ENCODE peak calls at places on chromosomes 4 and X, in ten cellular contexts. One of them, this sample, is unnamed.

GRCh38 chr4:10075158-10075863 is 41.3 kb downstream of the WDR1 start:
- ATAC-seq in stimulated activated naive CD8-positive, alpha-beta T cell treated with anti-CD3 and anti-CD28 coated beads, Interleukin-15, Interleukin-2, amounts not matched to agents 100 U/mL and 50 U/mL, for 24 hours: no peak
- ATAC-seq in foreskin keratinocyte: no peak
- ATAC-seq in heart left ventricle: no peak
- ATAC-seq in Right ventricle myocardium inferior: no peak
- ATAC-seq in stimulated activated memory B cell treated with anti-CD40 and anti-IgM and Interleukin-4, amounts not matched to agents 10 μg/mL and 1 μg/mL and 100 μg/mL, for 72 hours: no peak
- ATAC-seq in esophagus mucosa: no peak
- ATAC-seq in aorta: no peak
- ATAC-seq in gastroesophageal sphincter: no peak
- ATAC-seq in CD4-positive, CD25-positive, alpha-beta regulatory T cell: no peak
- ATAC-seq in this sample: no peak

GRCh38 chr4:15427715-15428114 is at the start of gene C1QTNF7:
- ATAC-seq in aorta: peak; percentile 82
- ATAC-seq in stimulated activated memory B cell treated with anti-CD40 and anti-IgM and Interleukin-4, amounts not matched to agents 10 μg/mL and 1 μg/mL and 100 μg/mL, for 72 hours: no peak
- ATAC-seq in CD4-positive, CD25-positive, alpha-beta regulatory T cell: no peak
- ATAC-seq in gastroesophageal sphincter: peak; percentile 48
- ATAC-seq in foreskin keratinocyte: no peak
- ATAC-seq in stimulated activated naive CD8-positive, alpha-beta T cell treated with anti-CD3 and anti-CD28 coated beads, Interleukin-15, Interleukin-2, amounts not matched to agents 100 U/mL and 50 U/mL, for 24 hours: no peak
- ATAC-seq in Right ventricle myocardium inferior: peak; percentile 70
- ATAC-seq in heart left ventricle: peak; percentile 42
- ATAC-seq in esophagus mucosa: no peak
- ATAC-seq in this sample: no peak

GRCh38 chr4:144872508-144873293 is 225.3 kb downstream of the ANAPC10 start:
- ATAC-seq in aorta: peak; percentile 72
- ATAC-seq in stimulated activated naive CD8-positive, alpha-beta T cell treated with anti-CD3 and anti-CD28 coated beads, Interleukin-15, Interleukin-2, amounts not matched to agents 100 U/mL and 50 U/mL, for 24 hours: no peak
- ATAC-seq in Right ventricle myocardium inferior: peak; percentile 37
- ATAC-seq in foreskin keratinocyte: no peak
- ATAC-seq in CD4-positive, CD25-positive, alpha-beta regulatory T cell: no peak
- ATAC-seq in heart left ventricle: no peak
- ATAC-seq in esophagus mucosa: no peak
- ATAC-seq in gastroesophageal sphincter: peak; percentile 25
- ATAC-seq in stimulated activated memory B cell treated with anti-CD40 and anti-IgM and Interleukin-4, amounts not matched to agents 10 μg/mL and 1 μg/mL and 100 μg/mL, for 72 hours: no peak
- ATAC-seq in this sample: no peak

GRCh38 chr4:14143892-14144291 is 516.4 kb upstream of the BOD1L1 start:
- ATAC-seq in stimulated activated memory B cell treated with anti-CD40 and anti-IgM and Interleukin-4, amounts not matched to agents 10 μg/mL and 1 μg/mL and 100 μg/mL, for 72 hours: no peak
- ATAC-seq in CD4-positive, CD25-positive, alpha-beta regulatory T cell: no peak
- ATAC-seq in Right ventricle myocardium inferior: no peak
- ATAC-seq in stimulated activated naive CD8-positive, alpha-beta T cell treated with anti-CD3 and anti-CD28 coated beads, Interleukin-15, Interleukin-2, amounts not matched to agents 100 U/mL and 50 U/mL, for 24 hours: no peak
- ATAC-seq in aorta: no peak
- ATAC-seq in esophagus mucosa: no peak
- ATAC-seq in heart left ventricle: no peak
- ATAC-seq in foreskin keratinocyte: no peak
- ATAC-seq in gastroesophageal sphincter: no peak
- ATAC-seq in this sample: no peak

GRCh38 chrX:16610121-16610565 is 39.8 kb upstream of the S100G start:
- ATAC-seq in CD4-positive, CD25-positive, alpha-beta regulatory T cell: no peak
- ATAC-seq in aorta: no peak
- ATAC-seq in Right ventricle myocardium inferior: no peak
- ATAC-seq in esophagus mucosa: no peak
- ATAC-seq in stimulated activated naive CD8-positive, alpha-beta T cell treated with anti-CD3 and anti-CD28 coated beads, Interleukin-15, Interleukin-2, amounts not matched to agents 100 U/mL and 50 U/mL, for 24 hours: no peak
- ATAC-seq in foreskin keratinocyte: peak; percentile 68
- ATAC-seq in heart left ventricle: no peak
- ATAC-seq in gastroesophageal sphincter: no peak
- ATAC-seq in stimulated activated memory B cell treated with anti-CD40 and anti-IgM and Interleukin-4, amounts not matched to agents 10 μg/mL and 1 μg/mL and 100 μg/mL, for 72 hours: no peak
- ATAC-seq in this sample: peak; percentile 81

GRCh38 chr4:121278811-121279368 is 101.9 kb downstream of the QRFPR start:
- ATAC-seq in aorta: no peak
- ATAC-seq in stimulated activated naive CD8-positive, alpha-beta T cell treated with anti-CD3 and anti-CD28 coated beads, Interleukin-15, Interleukin-2, amounts not matched to agents 100 U/mL and 50 U/mL, for 24 hours: peak; percentile 65
- ATAC-seq in stimulated activated memory B cell treated with anti-CD40 and anti-IgM and Interleukin-4, amounts not matched to agents 10 μg/mL and 1 μg/mL and 100 μg/mL, for 72 hours: peak; percentile 65
- ATAC-seq in Right ventricle myocardium inferior: no peak
- ATAC-seq in foreskin keratinocyte: no peak
- ATAC-seq in esophagus mucosa: no peak
- ATAC-seq in heart left ventricle: no peak
- ATAC-seq in gastroesophageal sphincter: no peak
- ATAC-seq in CD4-positive, CD25-positive, alpha-beta regulatory T cell: no peak
- ATAC-seq in this sample: no peak

GRCh38 chr4:93384211-93384610 is 444.3 kb upstream of the ATOH1 start:
- ATAC-seq in stimulated activated memory B cell treated with anti-CD40 and anti-IgM and Interleukin-4, amounts not matched to agents 10 μg/mL and 1 μg/mL and 100 μg/mL, for 72 hours: no peak
- ATAC-seq in foreskin keratinocyte: no peak
- ATAC-seq in esophagus mucosa: no peak
- ATAC-seq in heart left ventricle: no peak
- ATAC-seq in aorta: no peak
- ATAC-seq in CD4-positive, CD25-positive, alpha-beta regulatory T cell: no peak
- ATAC-seq in gastroesophageal sphincter: no peak
- ATAC-seq in Right ventricle myocardium inferior: no peak
- ATAC-seq in stimulated activated naive CD8-positive, alpha-beta T cell treated with anti-CD3 and anti-CD28 coated beads, Interleukin-15, Interleukin-2, amounts not matched to agents 100 U/mL and 50 U/mL, for 24 hours: no peak
- ATAC-seq in this sample: peak; percentile 81

GRCh38 chr4:140861359-140862181 is 105.4 kb upstream of the TBC1D9 start:
- ATAC-seq in heart left ventricle: peak; percentile 68
- ATAC-seq in stimulated activated memory B cell treated with anti-CD40 and anti-IgM and Interleukin-4, amounts not matched to agents 10 μg/mL and 1 μg/mL and 100 μg/mL, for 72 hours: peak; percentile 64
- ATAC-seq in gastroesophageal sphincter: peak; percentile 35
- ATAC-seq in CD4-positive, CD25-positive, alpha-beta regulatory T cell: no peak
- ATAC-seq in esophagus mucosa: peak; percentile 51
- ATAC-seq in foreskin keratinocyte: peak; percentile 11
- ATAC-seq in Right ventricle myocardium inferior: peak; percentile 71
- ATAC-seq in aorta: peak; percentile 86
- ATAC-seq in stimulated activated naive CD8-positive, alpha-beta T cell treated with anti-CD3 and anti-CD28 coated beads, Interleukin-15, Interleukin-2, amounts not matched to agents 100 U/mL and 50 U/mL, for 24 hours: no peak
- ATAC-seq in this sample: peak; percentile 88

GRCh38 chrX:70476934-70477733 is 32.5 kb downstream of the DLG3 start:
- ATAC-seq in foreskin keratinocyte: peak; percentile 78
- ATAC-seq in gastroesophageal sphincter: peak; percentile 70
- ATAC-seq in stimulated activated memory B cell treated with anti-CD40 and anti-IgM and Interleukin-4, amounts not matched to agents 10 μg/mL and 1 μg/mL and 100 μg/mL, for 72 hours: no peak
- ATAC-seq in stimulated activated naive CD8-positive, alpha-beta T cell treated with anti-CD3 and anti-CD28 coated beads, Interleukin-15, Interleukin-2, amounts not matched to agents 100 U/mL and 50 U/mL, for 24 hours: no peak
- ATAC-seq in CD4-positive, CD25-positive, alpha-beta regulatory T cell: no peak
- ATAC-seq in heart left ventricle: peak; percentile 38
- ATAC-seq in aorta: peak; percentile 60
- ATAC-seq in esophagus mucosa: peak; percentile 74
- ATAC-seq in Right ventricle myocardium inferior: no peak
- ATAC-seq in this sample: peak; percentile 76

GRCh38 chrX:103276581-103277002 is at the start of gene TCEAL5:
- ATAC-seq in heart left ventricle: no peak
- ATAC-seq in gastroesophageal sphincter: peak; percentile 26
- ATAC-seq in stimulated activated memory B cell treated with anti-CD40 and anti-IgM and Interleukin-4, amounts not matched to agents 10 μg/mL and 1 μg/mL and 100 μg/mL, for 72 hours: no peak
- ATAC-seq in esophagus mucosa: no peak
- ATAC-seq in Right ventricle myocardium inferior: no peak
- ATAC-seq in foreskin keratinocyte: no peak
- ATAC-seq in aorta: peak; percentile 54
- ATAC-seq in stimulated activated naive CD8-positive, alpha-beta T cell treated with anti-CD3 and anti-CD28 coated beads, Interleukin-15, Interleukin-2, amounts not matched to agents 100 U/mL and 50 U/mL, for 24 hours: no peak
- ATAC-seq in CD4-positive, CD25-positive, alpha-beta regulatory T cell: no peak
- ATAC-seq in this sample: peak; percentile 55

GRCh38 chrX:18941896-18942295 is 42.0 kb downstream of the PHKA2 start:
- ATAC-seq in esophagus mucosa: no peak
- ATAC-seq in stimulated activated memory B cell treated with anti-CD40 and anti-IgM and Interleukin-4, amounts not matched to agents 10 μg/mL and 1 μg/mL and 100 μg/mL, for 72 hours: no peak
- ATAC-seq in aorta: no peak
- ATAC-seq in foreskin keratinocyte: no peak
- ATAC-seq in heart left ventricle: no peak
- ATAC-seq in CD4-positive, CD25-positive, alpha-beta regulatory T cell: no peak
- ATAC-seq in Right ventricle myocardium inferior: no peak
- ATAC-seq in stimulated activated naive CD8-positive, alpha-beta T cell treated with anti-CD3 and anti-CD28 coated beads, Interleukin-15, Interleukin-2, amounts not matched to agents 100 U/mL and 50 U/mL, for 24 hours: no peak
- ATAC-seq in gastroesophageal sphincter: no peak
- ATAC-seq in this sample: no peak

GRCh38 chr4:145438298-145438697 is 43.4 kb upstream of the SMAD1 start:
- ATAC-seq in stimulated activated naive CD8-positive, alpha-beta T cell treated with anti-CD3 and anti-CD28 coated beads, Interleukin-15, Interleukin-2, amounts not matched to agents 100 U/mL and 50 U/mL, for 24 hours: no peak
- ATAC-seq in CD4-positive, CD25-positive, alpha-beta regulatory T cell: no peak
- ATAC-seq in Right ventricle myocardium inferior: no peak
- ATAC-seq in esophagus mucosa: no peak
- ATAC-seq in heart left ventricle: peak; percentile 41
- ATAC-seq in stimulated activated memory B cell treated with anti-CD40 and anti-IgM and Interleukin-4, amounts not matched to agents 10 μg/mL and 1 μg/mL and 100 μg/mL, for 72 hours: no peak
- ATAC-seq in gastroesophageal sphincter: no peak
- ATAC-seq in foreskin keratinocyte: no peak
- ATAC-seq in aorta: no peak
- ATAC-seq in this sample: no peak

GRCh38 chr4:139274790-139275189 is 5.2 kb downstream of the MGARP start:
- ATAC-seq in heart left ventricle: no peak
- ATAC-seq in aorta: no peak
- ATAC-seq in stimulated activated memory B cell treated with anti-CD40 and anti-IgM and Interleukin-4, amounts not matched to agents 10 μg/mL and 1 μg/mL and 100 μg/mL, for 72 hours: no peak
- ATAC-seq in Right ventricle myocardium inferior: no peak
- ATAC-seq in gastroesophageal sphincter: no peak
- ATAC-seq in esophagus mucosa: no peak
- ATAC-seq in foreskin keratinocyte: no peak
- ATAC-seq in stimulated activated naive CD8-positive, alpha-beta T cell treated with anti-CD3 and anti-CD28 coated beads, Interleukin-15, Interleukin-2, amounts not matched to agents 100 U/mL and 50 U/mL, for 24 hours: no peak
- ATAC-seq in CD4-positive, CD25-positive, alpha-beta regulatory T cell: no peak
- ATAC-seq in this sample: no peak

GRCh38 chrX:154596290-154596929 is 11.5 kb downstream of the CTAG1A start:
- ATAC-seq in aorta: no peak
- ATAC-seq in gastroesophageal sphincter: no peak
- ATAC-seq in stimulated activated memory B cell treated with anti-CD40 and anti-IgM and Interleukin-4, amounts not matched to agents 10 μg/mL and 1 μg/mL and 100 μg/mL, for 72 hours: no peak
- ATAC-seq in stimulated activated naive CD8-positive, alpha-beta T cell treated with anti-CD3 and anti-CD28 coated beads, Interleukin-15, Interleukin-2, amounts not matched to agents 100 U/mL and 50 U/mL, for 24 hours: no peak
- ATAC-seq in Right ventricle myocardium inferior: no peak
- ATAC-seq in heart left ventricle: no peak
- ATAC-seq in CD4-positive, CD25-positive, alpha-beta regulatory T cell: no peak
- ATAC-seq in foreskin keratinocyte: peak; percentile 83
- ATAC-seq in esophagus mucosa: peak; percentile 37
- ATAC-seq in this sample: no peak

GRCh38 chrX:24672701-24673190 is 21.0 kb upstream of the POLA1 start:
- ATAC-seq in stimulated activated memory B cell treated with anti-CD40 and anti-IgM and Interleukin-4, amounts not matched to agents 10 μg/mL and 1 μg/mL and 100 μg/mL, for 72 hours: no peak
- ATAC-seq in aorta: no peak
- ATAC-seq in CD4-positive, CD25-positive, alpha-beta regulatory T cell: no peak
- ATAC-seq in esophagus mucosa: no peak
- ATAC-seq in stimulated activated naive CD8-positive, alpha-beta T cell treated with anti-CD3 and anti-CD28 coated beads, Interleukin-15, Interleukin-2, amounts not matched to agents 100 U/mL and 50 U/mL, for 24 hours: no peak
- ATAC-seq in Right ventricle myocardium inferior: no peak
- ATAC-seq in foreskin keratinocyte: no peak
- ATAC-seq in gastroesophageal sphincter: no peak
- ATAC-seq in heart left ventricle: no peak
- ATAC-seq in this sample: no peak

GRCh38 chr4:109185951-109186350 is 116.5 kb downstream of the COL25A1 start:
- ATAC-seq in heart left ventricle: no peak
- ATAC-seq in aorta: no peak
- ATAC-seq in esophagus mucosa: no peak
- ATAC-seq in Right ventricle myocardium inferior: no peak
- ATAC-seq in stimulated activated naive CD8-positive, alpha-beta T cell treated with anti-CD3 and anti-CD28 coated beads, Interleukin-15, Interleukin-2, amounts not matched to agents 100 U/mL and 50 U/mL, for 24 hours: no peak
- ATAC-seq in foreskin keratinocyte: no peak
- ATAC-seq in CD4-positive, CD25-positive, alpha-beta regulatory T cell: no peak
- ATAC-seq in gastroesophageal sphincter: no peak
- ATAC-seq in stimulated activated memory B cell treated with anti-CD40 and anti-IgM and Interleukin-4, amounts not matched to agents 10 μg/mL and 1 μg/mL and 100 μg/mL, for 72 hours: no peak
- ATAC-seq in this sample: no peak

GRCh38 chr4:4974727-4975126 is 44.5 kb downstream of the CYTL1 start:
- ATAC-seq in foreskin keratinocyte: no peak
- ATAC-seq in CD4-positive, CD25-positive, alpha-beta regulatory T cell: no peak
- ATAC-seq in aorta: no peak
- ATAC-seq in esophagus mucosa: no peak
- ATAC-seq in stimulated activated naive CD8-positive, alpha-beta T cell treated with anti-CD3 and anti-CD28 coated beads, Interleukin-15, Interleukin-2, amounts not matched to agents 100 U/mL and 50 U/mL, for 24 hours: no peak
- ATAC-seq in stimulated activated memory B cell treated with anti-CD40 and anti-IgM and Interleukin-4, amounts not matched to agents 10 μg/mL and 1 μg/mL and 100 μg/mL, for 72 hours: no peak
- ATAC-seq in Right ventricle myocardium inferior: no peak
- ATAC-seq in heart left ventricle: no peak
- ATAC-seq in gastroesophageal sphincter: no peak
- ATAC-seq in this sample: no peak

GRCh38 chrX:24607616-24608015 is 39.5 kb downstream of the PCYT1B start:
- ATAC-seq in aorta: no peak
- ATAC-seq in gastroesophageal sphincter: no peak
- ATAC-seq in heart left ventricle: no peak
- ATAC-seq in CD4-positive, CD25-positive, alpha-beta regulatory T cell: no peak
- ATAC-seq in stimulated activated memory B cell treated with anti-CD40 and anti-IgM and Interleukin-4, amounts not matched to agents 10 μg/mL and 1 μg/mL and 100 μg/mL, for 72 hours: no peak
- ATAC-seq in Right ventricle myocardium inferior: no peak
- ATAC-seq in esophagus mucosa: no peak
- ATAC-seq in stimulated activated naive CD8-positive, alpha-beta T cell treated with anti-CD3 and anti-CD28 coated beads, Interleukin-15, Interleukin-2, amounts not matched to agents 100 U/mL and 50 U/mL, for 24 hours: no peak
- ATAC-seq in foreskin keratinocyte: no peak
- ATAC-seq in this sample: no peak

GRCh38 chr4:16024009-16024408 is 59.8 kb downstream of the PROM1 start:
- ATAC-seq in CD4-positive, CD25-positive, alpha-beta regulatory T cell: no peak
- ATAC-seq in foreskin keratinocyte: peak; percentile 47
- ATAC-seq in gastroesophageal sphincter: no peak
- ATAC-seq in aorta: no peak
- ATAC-seq in heart left ventricle: no peak
- ATAC-seq in Right ventricle myocardium inferior: no peak
- ATAC-seq in stimulated activated memory B cell treated with anti-CD40 and anti-IgM and Interleukin-4, amounts not matched to agents 10 μg/mL and 1 μg/mL and 100 μg/mL, for 72 hours: no peak
- ATAC-seq in stimulated activated naive CD8-positive, alpha-beta T cell treated with anti-CD3 and anti-CD28 coated beads, Interleukin-15, Interleukin-2, amounts not matched to agents 100 U/mL and 50 U/mL, for 24 hours: peak; percentile 32
- ATAC-seq in esophagus mucosa: no peak
- ATAC-seq in this sample: no peak

GRCh38 chr4:100063355-100063754 is 113.3 kb upstream of the H2AZ1 start:
- ATAC-seq in CD4-positive, CD25-positive, alpha-beta regulatory T cell: no peak
- ATAC-seq in foreskin keratinocyte: no peak
- ATAC-seq in stimulated activated naive CD8-positive, alpha-beta T cell treated with anti-CD3 and anti-CD28 coated beads, Interleukin-15, Interleukin-2, amounts not matched to agents 100 U/mL and 50 U/mL, for 24 hours: no peak
- ATAC-seq in gastroesophageal sphincter: no peak
- ATAC-seq in stimulated activated memory B cell treated with anti-CD40 and anti-IgM and Interleukin-4, amounts not matched to agents 10 μg/mL and 1 μg/mL and 100 μg/mL, for 72 hours: no peak
- ATAC-seq in Right ventricle myocardium inferior: no peak
- ATAC-seq in esophagus mucosa: no peak
- ATAC-seq in aorta: no peak
- ATAC-seq in heart left ventricle: no peak
- ATAC-seq in this sample: peak; percentile 43

GRCh38 chrX:118497180-118497814 is 1.7 kb downstream of the DOCK11 start:
- ATAC-seq in heart left ventricle: no peak
- ATAC-seq in esophagus mucosa: no peak
- ATAC-seq in gastroesophageal sphincter: no peak
- ATAC-seq in stimulated activated memory B cell treated with anti-CD40 and anti-IgM and Interleukin-4, amounts not matched to agents 10 μg/mL and 1 μg/mL and 100 μg/mL, for 72 hours: no peak
- ATAC-seq in CD4-positive, CD25-positive, alpha-beta regulatory T cell: peak; percentile 32
- ATAC-seq in Right ventricle myocardium inferior: no peak
- ATAC-seq in foreskin keratinocyte: no peak
- ATAC-seq in aorta: no peak
- ATAC-seq in stimulated activated naive CD8-positive, alpha-beta T cell treated with anti-CD3 and anti-CD28 coated beads, Interleukin-15, Interleukin-2, amounts not matched to agents 100 U/mL and 50 U/mL, for 24 hours: no peak
- ATAC-seq in this sample: no peak

GRCh38 chr4:142581891-142582290 is 264.2 kb downstream of the INPP4B start:
- ATAC-seq in gastroesophageal sphincter: no peak
- ATAC-seq in foreskin keratinocyte: no peak
- ATAC-seq in stimulated activated memory B cell treated with anti-CD40 and anti-IgM and Interleukin-4, amounts not matched to agents 10 μg/mL and 1 μg/mL and 100 μg/mL, for 72 hours: no peak
- ATAC-seq in CD4-positive, CD25-positive, alpha-beta regulatory T cell: no peak
- ATAC-seq in stimulated activated naive CD8-positive, alpha-beta T cell treated with anti-CD3 and anti-CD28 coated beads, Interleukin-15, Interleukin-2, amounts not matched to agents 100 U/mL and 50 U/mL, for 24 hours: no peak
- ATAC-seq in heart left ventricle: no peak
- ATAC-seq in aorta: no peak
- ATAC-seq in esophagus mucosa: no peak
- ATAC-seq in Right ventricle myocardium inferior: no peak
- ATAC-seq in this sample: no peak

GRCh38 chr4:3493720-3494492 is 30.8 kb downstream of the DOK7 start:
- ATAC-seq in stimulated activated naive CD8-positive, alpha-beta T cell treated with anti-CD3 and anti-CD28 coated beads, Interleukin-15, Interleukin-2, amounts not matched to agents 100 U/mL and 50 U/mL, for 24 hours: no peak
- ATAC-seq in foreskin keratinocyte: no peak
- ATAC-seq in heart left ventricle: no peak
- ATAC-seq in aorta: no peak
- ATAC-seq in Right ventricle myocardium inferior: peak; percentile 2
- ATAC-seq in esophagus mucosa: peak; percentile 4
- ATAC-seq in gastroesophageal sphincter: peak; percentile 16
- ATAC-seq in CD4-positive, CD25-positive, alpha-beta regulatory T cell: no peak
- ATAC-seq in stimulated activated memory B cell treated with anti-CD40 and anti-IgM and Interleukin-4, amounts not matched to agents 10 μg/mL and 1 μg/mL and 100 μg/mL, for 72 hours: no peak
- ATAC-seq in this sample: no peak

GRCh38 chrX:14934423-14934822 is 61.2 kb downstream of the MOSPD2 start:
- ATAC-seq in stimulated activated memory B cell treated with anti-CD40 and anti-IgM and Interleukin-4, amounts not matched to agents 10 μg/mL and 1 μg/mL and 100 μg/mL, for 72 hours: no peak
- ATAC-seq in aorta: no peak
- ATAC-seq in Right ventricle myocardium inferior: peak; percentile 16
- ATAC-seq in gastroesophageal sphincter: no peak
- ATAC-seq in CD4-positive, CD25-positive, alpha-beta regulatory T cell: no peak
- ATAC-seq in esophagus mucosa: no peak
- ATAC-seq in stimulated activated naive CD8-positive, alpha-beta T cell treated with anti-CD3 and anti-CD28 coated beads, Interleukin-15, Interleukin-2, amounts not matched to agents 100 U/mL and 50 U/mL, for 24 hours: no peak
- ATAC-seq in foreskin keratinocyte: no peak
- ATAC-seq in heart left ventricle: peak; percentile 41
- ATAC-seq in this sample: no peak

GRCh38 chr4:143253156-143253555 is 68.4 kb downstream of the USP38 start:
- ATAC-seq in foreskin keratinocyte: peak; percentile 24
- ATAC-seq in aorta: no peak
- ATAC-seq in stimulated activated naive CD8-positive, alpha-beta T cell treated with anti-CD3 and anti-CD28 coated beads, Interleukin-15, Interleukin-2, amounts not matched to agents 100 U/mL and 50 U/mL, for 24 hours: no peak
- ATAC-seq in Right ventricle myocardium inferior: no peak
- ATAC-seq in gastroesophageal sphincter: no peak
- ATAC-seq in esophagus mucosa: no peak
- ATAC-seq in heart left ventricle: no peak
- ATAC-seq in stimulated activated memory B cell treated with anti-CD40 and anti-IgM and Interleukin-4, amounts not matched to agents 10 μg/mL and 1 μg/mL and 100 μg/mL, for 72 hours: no peak
- ATAC-seq in CD4-positive, CD25-positive, alpha-beta regulatory T cell: no peak
- ATAC-seq in this sample: no peak

GRCh38 chrX:134603806-134604700 is 54.2 kb downstream of the PLAC1 start:
- ATAC-seq in CD4-positive, CD25-positive, alpha-beta regulatory T cell: no peak
- ATAC-seq in Right ventricle myocardium inferior: peak; percentile 77
- ATAC-seq in esophagus mucosa: no peak
- ATAC-seq in aorta: peak; percentile 69
- ATAC-seq in stimulated activated memory B cell treated with anti-CD40 and anti-IgM and Interleukin-4, amounts not matched to agents 10 μg/mL and 1 μg/mL and 100 μg/mL, for 72 hours: no peak
- ATAC-seq in foreskin keratinocyte: peak; percentile 86
- ATAC-seq in gastroesophageal sphincter: peak; percentile 83
- ATAC-seq in heart left ventricle: no peak
- ATAC-seq in stimulated activated naive CD8-positive, alpha-beta T cell treated with anti-CD3 and anti-CD28 coated beads, Interleukin-15, Interleukin-2, amounts not matched to agents 100 U/mL and 50 U/mL, for 24 hours: no peak
- ATAC-seq in this sample: peak; percentile 95

GRCh38 chr4:100569196-100569595 is 51.4 kb upstream of the EMCN start:
- ATAC-seq in esophagus mucosa: no peak
- ATAC-seq in heart left ventricle: no peak
- ATAC-seq in stimulated activated memory B cell treated with anti-CD40 and anti-IgM and Interleukin-4, amounts not matched to agents 10 μg/mL and 1 μg/mL and 100 μg/mL, for 72 hours: no peak
- ATAC-seq in gastroesophageal sphincter: no peak
- ATAC-seq in aorta: no peak
- ATAC-seq in stimulated activated naive CD8-positive, alpha-beta T cell treated with anti-CD3 and anti-CD28 coated beads, Interleukin-15, Interleukin-2, amounts not matched to agents 100 U/mL and 50 U/mL, for 24 hours: peak; percentile 23
- ATAC-seq in Right ventricle myocardium inferior: no peak
- ATAC-seq in CD4-positive, CD25-positive, alpha-beta regulatory T cell: no peak
- ATAC-seq in foreskin keratinocyte: no peak
- ATAC-seq in this sample: no peak

GRCh38 chr4:120454788-120455187 is 388.1 kb upstream of the MAD2L1 start:
- ATAC-seq in foreskin keratinocyte: no peak
- ATAC-seq in CD4-positive, CD25-positive, alpha-beta regulatory T cell: no peak
- ATAC-seq in stimulated activated memory B cell treated with anti-CD40 and anti-IgM and Interleukin-4, amounts not matched to agents 10 μg/mL and 1 μg/mL and 100 μg/mL, for 72 hours: no peak
- ATAC-seq in aorta: no peak
- ATAC-seq in heart left ventricle: no peak
- ATAC-seq in stimulated activated naive CD8-positive, alpha-beta T cell treated with anti-CD3 and anti-CD28 coated beads, Interleukin-15, Interleukin-2, amounts not matched to agents 100 U/mL and 50 U/mL, for 24 hours: no peak
- ATAC-seq in Right ventricle myocardium inferior: no peak
- ATAC-seq in esophagus mucosa: no peak
- ATAC-seq in gastroesophageal sphincter: no peak
- ATAC-seq in this sample: no peak

This sample was measured in SK-N-SH treated with all-trans-retinoic acid at 6 μM for 48 hours.